ENCODE peak calls at places on chromosomes 16 and 17, in six cellular contexts. G is effector memory CD4-positive, alpha-beta T cell; D is CD4-positive, alpha-beta T cell; H is IMR-90; Z is colonic mucosa; B is AG04450. E is an unnamed sample. For H3K27me3, the result is how much of the 10 kb centered on the place peaks cover.

GRCh38 chr17:60305141-60305540 is 86.8 kb downstream of the USP32 start:
- DNase-seq in G (no peak), D (no peak), H (no peak), Z (peak), B (no peak), E (peak)

GRCh38 chr17:54899721-54900456 is 763 bp upstream of the TOM1L1 start:
- DNase-seq in G (no peak), D (no peak), H (peak), Z (peak), B (no peak), E (no peak)

GRCh38 chr16:48511716-48512115 is 98.3 kb downstream of the N4BP1 start:
- DNase-seq in G (no peak), D (no peak), H (no peak), Z (no peak), B (no peak), E (no peak)

GRCh38 chr16:76176616-76177015 is 100.6 kb upstream of the CNTNAP4 start:
- DNase-seq in G (no peak), D (no peak), H (no peak), Z (no peak), B (no peak), E (no peak)

GRCh38 chr17:42493324-42493723 is 34.6 kb downstream of the ATP6V0A1 start:
- DNase-seq in G (no peak), D (no peak), H (no peak), Z (no peak), B (no peak), E (no peak)

GRCh38 chr17:12312692-12313091 is 292.0 kb downstream of the MAP2K4 start:
- DNase-seq in G (no peak), D (no peak), H (no peak), Z (no peak), B (no peak), E (no peak)

GRCh38 chr17:57839571-57839923 is 10.3 kb downstream of the MRPS23 start:
- DNase-seq in G (no peak), D (no peak), H (no peak), Z (no peak), B (no peak), E (no peak)

GRCh38 chr17:71572343-71572742 is 548.5 kb upstream of the SOX9 start:
- DNase-seq in G (no peak), D (no peak), H (no peak), Z (no peak), B (no peak), E (no peak)

GRCh38 chr17:46984892-46985291 is 5.8 kb upstream of the RPRML start:
- DNase-seq in G (no peak), D (no peak), H (no peak), Z (peak), B (no peak), E (no peak)

GRCh38 chr17:6894206-6894528 is 62.6 kb upstream of the TEKT1 start:
- DNase-seq in G (no peak), D (no peak), H (no peak), Z (no peak), B (no peak), E (no peak)

GRCh38 chr17:55693244-55694216 is 29.1 kb downstream of the TMEM100 start:
- DNase-seq in G (no peak), D (no peak), H (peak), Z (peak), B (no peak), E (no peak)

GRCh38 chr17:72556944-72557826 is 436.4 kb downstream of the SOX9 start:
- DNase-seq in G (no peak), D (peak), H (peak), Z (peak), B (no peak), E (no peak)

GRCh38 chr17:2111691-2112090 is 56.8 kb downstream of the HIC1 start:
- DNase-seq in G (no peak), D (no peak), H (peak), Z (no peak), B (peak), E (no peak)

GRCh38 chr16:47971225-47971624 is 184.6 kb downstream of the ABCC12 start:
- DNase-seq in G (no peak), D (no peak), H (no peak), Z (no peak), B (no peak), E (no peak)

GRCh38 chr16:68275611-68276191 is 11.4 kb downstream of the SLC7A6 start:
- DNase-seq in G (peak), D (peak), H (no peak), Z (no peak), B (no peak), E (peak)

GRCh38 chr16:81705261-81705660 is 73.8 kb upstream of the PLCG2 start:
- DNase-seq in G (no peak), D (no peak), H (no peak), Z (no peak), B (no peak), E (no peak)

GRCh38 chr16:17271687-17272086 is 199.1 kb downstream of the XYLT1 start:
- DNase-seq in G (no peak), D (no peak), H (peak), Z (peak), B (no peak), E (no peak)

GRCh38 chr16:2954647-2955381 is 9.3 kb upstream of the KREMEN2 start:
- DNase-seq in G (no peak), D (no peak), H (no peak), Z (peak), B (no peak), E (no peak)
- H3K27me3 ChIP-seq in G (under half), D (under half), H (under half), Z (under half), B (under half), E (under half)

GRCh38 chr17:80857721-80858171 is 133.9 kb upstream of the CHMP6 start:
- DNase-seq in G (no peak), D (no peak), H (no peak), Z (no peak), B (no peak), E (no peak)
- H3K27me3 ChIP-seq in G (under half), D (under half), H (under half), Z (under half), B (under half), E (under half)

GRCh38 chr16:1991135-1991551 is 1.4 kb downstream of the SYNGR3 start:
- DNase-seq in G (peak), D (no peak), H (no peak), Z (peak), B (no peak), E (peak)
- H3K27me3 ChIP-seq in G (under half), D (under half), H (under half), Z (under half), B (under half), E (under half)

DNA sequence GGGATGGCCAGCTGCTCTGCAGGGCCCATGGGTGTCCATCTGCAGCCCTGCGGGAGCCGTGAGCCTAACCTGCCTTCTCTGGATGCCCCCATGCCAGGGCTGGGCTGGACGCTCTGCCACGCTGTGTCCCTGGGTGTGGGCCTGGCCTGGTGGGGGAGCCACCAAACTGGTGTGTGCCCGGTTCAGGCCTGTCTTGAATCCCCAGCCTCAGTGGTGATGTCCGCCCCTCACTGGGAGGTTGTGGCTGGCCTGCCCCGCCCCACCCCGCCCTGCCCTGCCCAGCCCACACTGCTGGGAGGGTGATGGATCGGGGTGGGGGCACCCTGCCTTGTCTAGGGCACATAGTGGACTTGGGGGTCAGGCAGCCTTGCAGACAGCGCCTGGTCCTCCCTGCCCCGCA is 50.1 kb upstream of the PVALEF start:
- DNase-seq in G (no peak), D (no peak), H (no peak), Z (no peak), B (no peak), E (no peak)
- H3K27me3 ChIP-seq in G (under half), D (under half), H (under half), Z (under half), B (under half), E (under half)

GRCh38 chr17:28507567-28508195 is 1.5 kb downstream of the FOXN1 start:
- DNase-seq in G (no peak), D (no peak), H (no peak), Z (no peak), B (no peak), E (no peak)

GRCh38 chr17:28508325-28508724 is 2.2 kb downstream of the FOXN1 start:
- DNase-seq in G (no peak), D (no peak), H (no peak), Z (no peak), B (no peak), E (no peak)

GRCh38 chr17:28511858-28512461 is 5.8 kb downstream of the FOXN1 start:
- DNase-seq in G (no peak), D (no peak), H (no peak), Z (no peak), B (no peak), E (no peak)

GRCh38 chr17:28506763-28507487 is 777 bp downstream of the FOXN1 start:
- DNase-seq in G (no peak), D (no peak), H (no peak), Z (no peak), B (no peak), E (no peak)

DNA sequence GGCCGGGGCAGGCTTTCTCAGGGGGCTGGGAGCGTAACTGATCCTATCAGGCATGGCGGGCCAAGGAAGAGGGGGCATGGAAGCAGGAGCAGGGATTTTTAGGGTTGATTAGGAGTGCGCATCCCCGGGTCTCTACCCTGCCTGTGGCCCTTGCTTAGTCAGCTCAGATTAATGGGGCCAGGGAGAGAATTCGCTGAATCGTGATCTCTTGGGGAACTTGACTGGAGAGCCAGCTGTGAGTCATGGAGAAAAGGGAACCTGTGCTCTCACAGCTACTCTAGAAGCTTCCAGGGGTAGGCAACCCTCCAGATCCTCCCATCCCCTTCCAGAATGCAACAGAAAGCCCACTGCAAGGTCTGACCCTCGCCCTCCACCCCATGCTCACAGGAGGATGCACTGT is 3.6 kb downstream of the FOXN1 start:
- DNase-seq in G (no peak), D (no peak), H (no peak), Z (no peak), B (no peak), E (no peak)
- H3K27me3 ChIP-seq in G (under half), D (under half), H (half or more), Z (under half), B (half or more), E (under half)